ENCODE peak calls at places on chromosomes 12 and 14, in four cellular contexts. M, O, Z and V are unnamed samples.

GRCh38 chr12:65602579-65603295 is 221.5 kb upstream of the HMGA2 start:
- DNase-seq in Z (peak; percentile 70), O (peak; percentile 94), M (peak; percentile 62), V (peak; percentile 59)

GRCh38 chr12:102182635-102183034 is 15.0 kb downstream of the PMCH start:
- DNase-seq in M (no peak), Z (no peak), O (no peak), V (no peak)

GRCh38 chr12:118307069-118307954 is 65.4 kb downstream of the TAOK3 start:
- DNase-seq in O (no peak), M (no peak), Z (no peak), V (no peak)

GRCh38 chr14:90545966-90546751 is 149.3 kb downstream of the CALM1 start:
- DNase-seq in Z (no peak), M (no peak), O (no peak), V (no peak)

GRCh38 chr12:51381226-51382079 is 9.8 kb downstream of the GALNT6 start:
- DNase-seq in M (no peak), O (no peak), Z (no peak), V (peak; percentile 53)

GRCh38 chr14:28303248-28303647 is 463.3 kb upstream of the FOXG1 start:
- DNase-seq in O (no peak), Z (no peak), M (no peak), V (no peak)

GRCh38 chr14:104758981-104759975 is 6.3 kb downstream of the SIVA1 start:
- DNase-seq in Z (no peak), M (no peak), O (no peak), V (no peak)

GRCh38 chr14:104284107-104284592 is 145.8 kb downstream of the KIF26A start:
- DNase-seq in O (no peak), Z (no peak), M (no peak), V (no peak)

GRCh38 chr12:120579179-120579578 is 2.0 kb downstream of the POP5 start:
- DNase-seq in M (no peak), O (no peak), Z (no peak), V (no peak)

GRCh38 chr12:4119157-4119761 is 154.3 kb upstream of the CCND2 start:
- DNase-seq in Z (peak; percentile 22), O (no peak), M (no peak), V (no peak)

GRCh38 chr12:16344269-16344668 is 3.2 kb upstream of the MGST1 start:
- DNase-seq in Z (no peak), O (no peak), M (peak; percentile 41), V (no peak)

GRCh38 chr12:40827923-40828592 is 135.8 kb downstream of the CNTN1 start:
- DNase-seq in O (no peak), M (no peak), Z (no peak), V (peak; percentile 16)

GRCh38 chr12:7905071-7905470 is 30.9 kb downstream of the SLC2A3 start:
- DNase-seq in M (no peak), O (no peak), Z (no peak), V (no peak)

GRCh38 chr12:79251356-79251755 is 386.8 kb downstream of the SYT1 start:
- DNase-seq in M (no peak), O (no peak), Z (no peak), V (no peak)

GRCh38 chr12:26133508-26133907 is 8.7 kb upstream of the BHLHE41 start:
- DNase-seq in M (no peak), O (no peak), Z (no peak), V (no peak)
- TF ChIP-seq JUND in M (no peak), O (no peak), Z (no peak), V (no peak)

GRCh38 chr12:130459916-130460315 is 122.2 kb downstream of the PIWIL1 start:
- DNase-seq in O (no peak), M (no peak), Z (no peak), V (no peak)
- TF ChIP-seq JUND in O (no peak), M (no peak), Z (no peak), V (no peak)

DNA sequence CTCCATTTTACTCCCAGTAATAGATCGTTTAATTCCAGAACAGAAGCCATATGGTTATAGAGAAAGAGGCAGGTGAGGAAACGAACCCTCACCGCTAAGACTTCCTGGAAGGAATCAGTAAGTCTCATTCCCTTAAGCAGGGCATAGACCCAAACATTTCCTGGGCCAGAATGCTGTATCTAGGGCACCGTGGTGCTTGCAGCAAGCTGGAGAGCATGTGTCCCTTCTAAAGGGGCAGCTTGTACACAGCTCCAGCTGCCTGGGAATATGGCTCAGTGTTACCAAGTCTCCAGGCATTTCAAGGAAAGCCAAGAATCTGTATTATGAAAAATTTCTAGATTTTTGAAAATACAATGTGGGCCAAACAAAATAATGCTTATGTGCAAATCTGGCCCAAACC is 73.4 kb downstream of the PPM1H start:
- DNase-seq in Z (no peak), M (no peak), O (no peak), V (no peak)
- TF ChIP-seq JUND in Z (no peak), M (no peak), O (no peak), V (no peak)

GRCh38 chr14:73026845-73027542 is at the start of gene ZFYVE1:
- DNase-seq in Z (peak; percentile 89), O (peak; percentile 95), M (peak; percentile 96), V (peak; percentile 98)
- TF ChIP-seq JUND in Z (no peak), O (no peak), M (no peak), V (no peak)

DNA sequence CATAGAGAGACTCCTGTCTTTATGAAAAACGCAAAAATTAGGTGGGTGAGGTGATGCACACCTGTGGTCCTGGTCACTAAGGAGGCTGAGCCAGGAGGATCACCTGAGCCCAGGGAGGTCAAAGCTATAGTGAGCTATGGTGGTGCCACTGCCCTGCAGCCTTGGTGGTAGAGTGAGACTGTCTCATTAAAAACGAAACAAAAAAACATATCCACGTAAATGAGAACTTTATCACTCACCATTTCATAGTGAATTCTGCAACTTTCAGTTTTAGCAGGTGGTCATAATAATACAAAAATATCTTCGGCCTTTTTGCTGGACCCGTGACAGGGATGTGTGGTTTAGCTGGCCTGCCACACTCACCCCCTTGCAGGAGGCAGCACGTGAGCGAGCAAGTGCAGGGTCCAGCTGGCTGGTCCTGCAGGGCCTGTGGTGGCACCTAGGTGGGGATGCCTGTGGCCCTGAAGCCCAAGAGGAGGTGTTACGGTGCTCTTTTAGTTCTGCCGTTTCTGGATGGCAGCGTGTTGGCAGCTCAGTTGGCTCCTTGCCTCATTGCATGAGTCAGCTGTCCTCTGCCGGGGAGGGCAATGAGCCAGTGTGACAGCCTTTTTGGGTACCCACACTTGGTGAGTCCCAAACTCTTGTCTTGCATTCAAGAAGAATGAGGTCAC is 1330.7 kb upstream of the TMEM132C start:
- DNase-seq in M (no peak), O (peak; percentile 19), Z (no peak), V (no peak)
- TF ChIP-seq JUND in M (no peak), O (peak; percentile 50), Z (no peak), V (no peak)

DNA sequence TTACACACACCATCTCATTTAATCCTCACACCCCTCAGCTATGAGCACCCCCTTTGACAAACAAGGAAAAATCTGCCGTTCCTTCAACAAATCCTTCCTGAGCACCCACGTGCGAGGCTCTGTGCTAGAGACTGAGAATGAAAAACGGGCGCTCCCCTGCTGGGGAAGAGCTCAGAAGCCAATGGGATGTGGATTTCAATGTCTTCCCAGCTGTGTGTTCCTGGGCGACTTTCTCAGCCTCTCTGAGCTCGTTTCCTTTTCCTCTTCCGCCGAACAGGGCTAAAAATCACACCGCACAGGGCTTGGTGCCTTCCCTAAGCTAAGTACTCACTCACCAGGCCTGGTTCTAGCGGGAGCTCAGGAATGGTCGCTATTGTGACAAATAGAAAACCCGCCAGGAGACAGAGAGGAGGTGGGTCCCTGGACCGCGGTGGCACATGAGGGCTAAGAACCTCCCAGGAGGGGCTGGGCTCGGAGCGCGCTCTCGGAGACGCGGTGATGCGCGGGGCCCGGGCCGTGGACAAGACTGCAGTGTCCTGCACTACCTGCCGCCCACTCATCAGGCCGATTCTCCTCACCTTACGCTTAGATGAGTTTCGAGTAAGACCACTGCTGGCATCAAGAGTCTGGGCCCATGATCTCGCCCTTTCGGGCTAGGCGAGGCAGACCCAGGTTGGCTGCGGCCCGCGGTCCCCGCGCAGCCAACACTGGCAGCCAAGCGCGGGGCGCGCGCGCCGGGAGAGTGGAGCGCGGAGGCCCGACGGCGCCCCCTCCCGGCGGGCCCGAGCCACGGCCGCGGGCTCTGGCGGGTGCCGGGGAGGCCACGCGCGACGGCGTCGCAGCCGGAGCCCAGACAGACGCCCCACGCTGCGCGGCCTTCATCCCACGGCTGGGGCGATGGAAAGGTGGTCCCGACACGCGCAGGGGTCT is 17.0 kb downstream of the ZDHHC22 start:
- DNase-seq in Z (peak; percentile 81), O (no peak), M (no peak), V (peak; percentile 70)
- TF ChIP-seq JUND in Z (no peak), O (no peak), M (no peak), V (no peak)

GRCh38 chr12:115037830-115038229 is 353.9 kb upstream of the TBX3 start:
- DNase-seq in O (no peak), Z (no peak), M (no peak), V (no peak)
- TF ChIP-seq JUND in O (no peak), Z (no peak), M (no peak), V (no peak)